ENCODE peak calls at places on chromosomes 1 and 21, in five cellular contexts. One of them, this sample, is unnamed.

GRCh38 chr1:9910080-9910424 is at the start of gene CTNNBIP1:
- DNase-seq in ovary: no peak
- DNase-seq in breast epithelium: no peak
- DNase-seq in esophagus squamous epithelium: no peak
- DNase-seq in adrenal gland: no peak
- DNase-seq in this sample: no peak

GRCh38 chr1:30756545-30757195 is 904 bp downstream of the LAPTM5 start:
- DNase-seq in ovary: no peak
- DNase-seq in breast epithelium: peak; percentile 37
- DNase-seq in esophagus squamous epithelium: peak; percentile 70
- DNase-seq in adrenal gland: peak; percentile 45
- DNase-seq in this sample: peak; percentile 49

GRCh38 chr21:42346866-42347600 is 3.8 kb downstream of the TFF2 start:
- DNase-seq in ovary: no peak
- DNase-seq in breast epithelium: no peak
- DNase-seq in esophagus squamous epithelium: no peak
- DNase-seq in adrenal gland: no peak
- DNase-seq in this sample: no peak

GRCh38 chr1:229280921-229281320 is 10.0 kb downstream of the RAB4A start:
- DNase-seq in ovary: no peak
- DNase-seq in breast epithelium: no peak
- DNase-seq in esophagus squamous epithelium: no peak
- DNase-seq in adrenal gland: no peak
- DNase-seq in this sample: no peak

GRCh38 chr1:204059970-204060369 is 12.9 kb upstream of the SOX13 start:
- DNase-seq in ovary: no peak
- DNase-seq in breast epithelium: no peak
- DNase-seq in esophagus squamous epithelium: no peak
- DNase-seq in adrenal gland: no peak
- DNase-seq in this sample: no peak

GRCh38 chr1:90862782-90863181 is 145.7 kb upstream of the BARHL2 start:
- DNase-seq in ovary: no peak
- DNase-seq in breast epithelium: no peak
- DNase-seq in esophagus squamous epithelium: no peak
- DNase-seq in adrenal gland: no peak
- DNase-seq in this sample: no peak

GRCh38 chr1:113207019-113207418 is 134.0 kb downstream of the LRIG2 start:
- DNase-seq in ovary: no peak
- DNase-seq in breast epithelium: no peak
- DNase-seq in esophagus squamous epithelium: no peak
- DNase-seq in adrenal gland: no peak
- DNase-seq in this sample: no peak

GRCh38 chr1:119686661-119687060 is 25.1 kb upstream of the PHGDH start:
- DNase-seq in ovary: no peak
- DNase-seq in breast epithelium: peak; percentile 52
- DNase-seq in esophagus squamous epithelium: no peak
- DNase-seq in adrenal gland: no peak
- DNase-seq in this sample: no peak

GRCh38 chr1:21149862-21150432 is 26.8 kb downstream of the EIF4G3 start:
- DNase-seq in ovary: no peak
- DNase-seq in breast epithelium: no peak
- DNase-seq in esophagus squamous epithelium: no peak
- DNase-seq in adrenal gland: no peak
- DNase-seq in this sample: no peak

GRCh38 chr21:32666258-32666657 is 54.1 kb upstream of the CFAP298 start:
- DNase-seq in ovary: no peak
- DNase-seq in breast epithelium: no peak
- DNase-seq in esophagus squamous epithelium: no peak
- DNase-seq in adrenal gland: no peak
- DNase-seq in this sample: no peak

GRCh38 chr1:167090289-167090942 is at the start of gene GPA33:
- DNase-seq in ovary: no peak
- DNase-seq in breast epithelium: no peak
- DNase-seq in esophagus squamous epithelium: no peak
- DNase-seq in adrenal gland: no peak
- DNase-seq in this sample: no peak

GRCh38 chr1:209484429-209484828 is 99.1 kb upstream of the CAMK1G start:
- DNase-seq in ovary: no peak
- DNase-seq in breast epithelium: no peak
- DNase-seq in esophagus squamous epithelium: no peak
- DNase-seq in adrenal gland: no peak
- DNase-seq in this sample: no peak

GRCh38 chr1:186828612-186829542 is at the start of gene PLA2G4A:
- DNase-seq in ovary: peak; percentile 49
- DNase-seq in breast epithelium: peak; percentile 33
- DNase-seq in esophagus squamous epithelium: no peak
- DNase-seq in adrenal gland: peak; percentile 19
- DNase-seq in this sample: peak; percentile 87

GRCh38 chr1:869499-870244 is 54.1 kb upstream of the SAMD11 start:
- DNase-seq in ovary: peak; percentile 77
- DNase-seq in breast epithelium: peak; percentile 39
- DNase-seq in esophagus squamous epithelium: no peak
- DNase-seq in adrenal gland: peak; percentile 68
- DNase-seq in this sample: peak; percentile 39

GRCh38 chr1:91731815-91732214 is 154.1 kb downstream of the TGFBR3 start:
- DNase-seq in ovary: no peak
- DNase-seq in breast epithelium: peak; percentile 50
- DNase-seq in esophagus squamous epithelium: no peak
- DNase-seq in adrenal gland: no peak
- DNase-seq in this sample: peak; percentile 81

GRCh38 chr1:101506541-101507164 is 269.8 kb downstream of the S1PR1 start:
- DNase-seq in ovary: no peak
- DNase-seq in breast epithelium: no peak
- DNase-seq in esophagus squamous epithelium: no peak
- DNase-seq in adrenal gland: peak; percentile 26
- DNase-seq in this sample: peak; percentile 47

GRCh38 chr21:27645285-27645684 is 678.4 kb upstream of the ADAMTS5 start:
- DNase-seq in ovary: no peak
- DNase-seq in breast epithelium: no peak
- DNase-seq in esophagus squamous epithelium: no peak
- DNase-seq in adrenal gland: no peak
- DNase-seq in this sample: no peak

GRCh38 chr1:175555266-175555665 is 188.1 kb downstream of the TNR start:
- DNase-seq in ovary: no peak
- DNase-seq in breast epithelium: no peak
- DNase-seq in esophagus squamous epithelium: no peak
- DNase-seq in adrenal gland: no peak
- DNase-seq in this sample: peak; percentile 19

GRCh38 chr1:116943438-116943837 is 33.7 kb downstream of the PTGFRN start:
- DNase-seq in ovary: no peak
- DNase-seq in breast epithelium: no peak
- DNase-seq in esophagus squamous epithelium: no peak
- DNase-seq in adrenal gland: no peak
- DNase-seq in this sample: no peak

GRCh38 chr21:44281801-44282200 is 3.9 kb upstream of the AIRE start:
- DNase-seq in ovary: no peak
- DNase-seq in breast epithelium: no peak
- DNase-seq in esophagus squamous epithelium: no peak
- DNase-seq in adrenal gland: no peak
- DNase-seq in this sample: no peak

GRCh38 chr1:155984341-155984740 is 6.0 kb upstream of the ARHGEF2 start:
- DNase-seq in ovary: no peak
- DNase-seq in breast epithelium: no peak
- DNase-seq in esophagus squamous epithelium: no peak
- DNase-seq in adrenal gland: no peak
- DNase-seq in this sample: no peak

GRCh38 chr1:175480343-175480827 is 263.0 kb downstream of the TNR start:
- DNase-seq in ovary: no peak
- DNase-seq in breast epithelium: no peak
- DNase-seq in esophagus squamous epithelium: no peak
- DNase-seq in adrenal gland: no peak
- DNase-seq in this sample: no peak

GRCh38 chr1:66464802-66465201 is 69.2 kb upstream of the SGIP1 start:
- DNase-seq in ovary: no peak
- DNase-seq in breast epithelium: no peak
- DNase-seq in esophagus squamous epithelium: no peak
- DNase-seq in adrenal gland: no peak
- DNase-seq in this sample: peak; percentile 60

GRCh38 chr1:68199603-68200002 is 32.7 kb downstream of the WLS start:
- DNase-seq in ovary: no peak
- DNase-seq in breast epithelium: no peak
- DNase-seq in esophagus squamous epithelium: no peak
- DNase-seq in adrenal gland: no peak
- DNase-seq in this sample: no peak

GRCh38 chr1:64515427-64515826 is 45.5 kb downstream of the CACHD1 start:
- DNase-seq in ovary: peak; percentile 48
- DNase-seq in breast epithelium: peak; percentile 64
- DNase-seq in esophagus squamous epithelium: no peak
- DNase-seq in adrenal gland: peak; percentile 64
- DNase-seq in this sample: no peak

GRCh38 chr1:155324717-155325595 is 4.3 kb downstream of the RUSC1 start:
- DNase-seq in ovary: peak; percentile 78
- DNase-seq in breast epithelium: peak; percentile 47
- DNase-seq in esophagus squamous epithelium: no peak
- DNase-seq in adrenal gland: peak; percentile 68
- DNase-seq in this sample: peak; percentile 53

GRCh38 chr1:2047749-2048729 is 2.2 kb upstream of the PRKCZ start:
- DNase-seq in ovary: no peak
- DNase-seq in breast epithelium: no peak
- DNase-seq in esophagus squamous epithelium: no peak
- DNase-seq in adrenal gland: no peak
- DNase-seq in this sample: no peak

GRCh38 chr1:25066253-25066652 is 136.2 kb upstream of the RUNX3 start:
- DNase-seq in ovary: no peak
- DNase-seq in breast epithelium: peak; percentile 26
- DNase-seq in esophagus squamous epithelium: no peak
- DNase-seq in adrenal gland: no peak
- DNase-seq in this sample: no peak

GRCh38 chr1:12499574-12500245 is 118.3 kb downstream of the DHRS3 start:
- DNase-seq in ovary: no peak
- DNase-seq in breast epithelium: no peak
- DNase-seq in esophagus squamous epithelium: no peak
- DNase-seq in adrenal gland: no peak
- DNase-seq in this sample: no peak

GRCh38 chr1:182340233-182341058 is 51.1 kb downstream of the GLUL start:
- DNase-seq in ovary: no peak
- DNase-seq in breast epithelium: peak; percentile 27
- DNase-seq in esophagus squamous epithelium: no peak
- DNase-seq in adrenal gland: no peak
- DNase-seq in this sample: no peak

GRCh38 chr1:33296082-33296458 is 24.8 kb downstream of the A3GALT2 start:
- DNase-seq in ovary: peak; percentile 24
- DNase-seq in breast epithelium: no peak
- DNase-seq in esophagus squamous epithelium: no peak
- DNase-seq in adrenal gland: no peak
- DNase-seq in this sample: no peak

GRCh38 chr1:194568610-194569009 is 1382.2 kb upstream of the B3GALT2 start:
- DNase-seq in ovary: no peak
- DNase-seq in breast epithelium: no peak
- DNase-seq in esophagus squamous epithelium: no peak
- DNase-seq in adrenal gland: no peak
- DNase-seq in this sample: no peak

GRCh38 chr21:41717573-41718330 is 49.1 kb downstream of the RIPK4 start:
- DNase-seq in ovary: no peak
- DNase-seq in breast epithelium: no peak
- DNase-seq in esophagus squamous epithelium: no peak
- DNase-seq in adrenal gland: no peak
- DNase-seq in this sample: no peak

GRCh38 chr1:202007703-202008489 is 2.5 kb upstream of the ELF3 start:
- DNase-seq in ovary: no peak
- DNase-seq in breast epithelium: peak; percentile 74
- DNase-seq in esophagus squamous epithelium: no peak
- DNase-seq in adrenal gland: no peak
- DNase-seq in this sample: no peak
- TF ChIP-seq POLR2A in ovary: no peak
- TF ChIP-seq POLR2A in breast epithelium: no peak
- TF ChIP-seq POLR2A in esophagus squamous epithelium: no peak
- TF ChIP-seq POLR2A in adrenal gland: no peak
- TF ChIP-seq POLR2A in this sample: no peak

GRCh38 chr1:216944864-216945505 is 221.8 kb upstream of the ESRRG start:
- DNase-seq in ovary: no peak
- DNase-seq in breast epithelium: no peak
- DNase-seq in esophagus squamous epithelium: no peak
- DNase-seq in adrenal gland: no peak
- DNase-seq in this sample: no peak
- TF ChIP-seq CTCF in ovary: no peak
- TF ChIP-seq CTCF in breast epithelium: no peak
- TF ChIP-seq CTCF in esophagus squamous epithelium: no peak
- TF ChIP-seq CTCF in adrenal gland: no peak
- TF ChIP-seq CTCF in this sample: no peak

GRCh38 chr1:52365091-52365745 is 787 bp downstream of the CC2D1B start:
- DNase-seq in ovary: peak; percentile 73
- DNase-seq in breast epithelium: peak; percentile 49
- DNase-seq in esophagus squamous epithelium: no peak
- DNase-seq in adrenal gland: peak; percentile 62
- DNase-seq in this sample: peak; percentile 69
- TF ChIP-seq POLR2A in ovary: no peak
- TF ChIP-seq POLR2A in breast epithelium: no peak
- TF ChIP-seq POLR2A in esophagus squamous epithelium: no peak
- TF ChIP-seq POLR2A in adrenal gland: peak; percentile 61
- TF ChIP-seq POLR2A in this sample: no peak

DNA sequence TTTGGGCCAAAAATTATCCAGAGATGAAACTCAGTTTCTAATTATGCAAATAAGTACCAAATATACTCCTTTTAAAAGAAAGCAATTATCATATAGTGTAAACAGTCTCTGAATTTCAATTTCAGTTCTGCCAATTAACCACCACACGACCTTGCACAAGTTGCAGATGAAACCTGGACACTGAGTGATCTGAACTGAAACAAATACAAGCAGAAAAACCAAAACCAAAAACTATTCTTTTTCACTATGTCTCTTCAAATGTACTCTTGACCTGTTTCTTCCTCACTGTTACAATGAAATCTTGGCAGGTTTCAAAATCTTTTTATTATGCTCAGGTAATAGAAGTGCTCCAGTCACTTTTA is 79.2 kb downstream of the TYW3 start:
- DNase-seq in ovary: no peak
- DNase-seq in breast epithelium: no peak
- DNase-seq in esophagus squamous epithelium: no peak
- DNase-seq in adrenal gland: no peak
- DNase-seq in this sample: no peak
- TF ChIP-seq CTCF in ovary: no peak
- TF ChIP-seq CTCF in breast epithelium: no peak
- TF ChIP-seq CTCF in esophagus squamous epithelium: no peak
- TF ChIP-seq CTCF in adrenal gland: no peak
- TF ChIP-seq CTCF in this sample: no peak

GRCh38 chr1:41661428-41662060 is 177.1 kb upstream of the EDN2 start:
- DNase-seq in ovary: peak; percentile 40
- DNase-seq in breast epithelium: no peak
- DNase-seq in esophagus squamous epithelium: no peak
- DNase-seq in adrenal gland: no peak
- DNase-seq in this sample: peak; percentile 17
- TF ChIP-seq POLR2A in ovary: no peak
- TF ChIP-seq POLR2A in breast epithelium: no peak
- TF ChIP-seq POLR2A in esophagus squamous epithelium: no peak
- TF ChIP-seq POLR2A in adrenal gland: no peak
- TF ChIP-seq POLR2A in this sample: no peak